ENCODE peak calls at places on chromosomes 16 and 17, in four cellular contexts. B is GM12878, H is HepG2, T is SK-N-SH. V is an unnamed sample.
A peak's percentile ranks its signal among the peaks of the same experiment; 100 is the strongest.

GRCh38 chr16:66346221-66346620 is 20.3 kb upstream of the CDH5 start:
- DNase-seq in B (no peak), H (no peak), T (no peak), V (no peak)

GRCh38 chr17:66711936-66712335 is 123.0 kb upstream of the CACNG5 start:
- DNase-seq in B (no peak), H (peak; percentile 71), T (no peak), V (no peak)

GRCh38 chr17:9837551-9838471 is 12.1 kb downstream of the GLP2R start:
- DNase-seq in B (no peak), H (no peak), T (no peak), V (no peak)

GRCh38 chr17:1312261-1312870 is 32.9 kb downstream of the TRARG1 start:
- DNase-seq in B (no peak), H (peak; percentile 13), T (peak; percentile 75), V (peak; percentile 68)

GRCh38 chr16:87297918-87298631 is 19.1 kb downstream of the C16orf95 start:
- DNase-seq in B (no peak), H (peak; percentile 54), T (peak; percentile 73), V (no peak)

GRCh38 chr17:71325117-71325516 is 795.7 kb upstream of the SOX9 start:
- DNase-seq in B (no peak), H (no peak), T (no peak), V (no peak)

GRCh38 chr17:9240659-9241370 is 219.5 kb downstream of the NTN1 start:
- DNase-seq in B (no peak), H (peak; percentile 35), T (no peak), V (peak; percentile 25)

GRCh38 chr17:73255671-73256181 is 6.0 kb downstream of the CPSF4L start:
- DNase-seq in B (no peak), H (no peak), T (peak; percentile 91), V (peak; percentile 46)

GRCh38 chr17:79650861-79651260 is 40.0 kb upstream of the RBFOX3 start:
- DNase-seq in B (no peak), H (no peak), T (peak; percentile 11), V (no peak)

GRCh38 chr17:35185849-35186248 is 8.3 kb downstream of the SLC35G3 start:
- DNase-seq in B (peak; percentile 25), H (no peak), T (no peak), V (no peak)

GRCh38 chr17:64503821-64504768 is 2.0 kb downstream of the DDX5 start:
- DNase-seq in B (no peak), H (no peak), T (no peak), V (no peak)

GRCh38 chr16:445566-445965 is 20.1 kb downstream of the RAB11FIP3 start:
- DNase-seq in B (no peak), H (no peak), T (no peak), V (no peak)

GRCh38 chr17:82927661-82928601 is 88.1 kb upstream of the ZNF750 start:
- DNase-seq in B (no peak), H (no peak), T (no peak), V (no peak)

GRCh38 chr16:89360760-89361435 is 129.5 kb downstream of the ANKRD11 start:
- DNase-seq in B (peak; percentile 76), H (no peak), T (no peak), V (no peak)
- TF ChIP-seq TCF12 in B (no peak), H (no peak), T (no peak), V (no peak)

DNA sequence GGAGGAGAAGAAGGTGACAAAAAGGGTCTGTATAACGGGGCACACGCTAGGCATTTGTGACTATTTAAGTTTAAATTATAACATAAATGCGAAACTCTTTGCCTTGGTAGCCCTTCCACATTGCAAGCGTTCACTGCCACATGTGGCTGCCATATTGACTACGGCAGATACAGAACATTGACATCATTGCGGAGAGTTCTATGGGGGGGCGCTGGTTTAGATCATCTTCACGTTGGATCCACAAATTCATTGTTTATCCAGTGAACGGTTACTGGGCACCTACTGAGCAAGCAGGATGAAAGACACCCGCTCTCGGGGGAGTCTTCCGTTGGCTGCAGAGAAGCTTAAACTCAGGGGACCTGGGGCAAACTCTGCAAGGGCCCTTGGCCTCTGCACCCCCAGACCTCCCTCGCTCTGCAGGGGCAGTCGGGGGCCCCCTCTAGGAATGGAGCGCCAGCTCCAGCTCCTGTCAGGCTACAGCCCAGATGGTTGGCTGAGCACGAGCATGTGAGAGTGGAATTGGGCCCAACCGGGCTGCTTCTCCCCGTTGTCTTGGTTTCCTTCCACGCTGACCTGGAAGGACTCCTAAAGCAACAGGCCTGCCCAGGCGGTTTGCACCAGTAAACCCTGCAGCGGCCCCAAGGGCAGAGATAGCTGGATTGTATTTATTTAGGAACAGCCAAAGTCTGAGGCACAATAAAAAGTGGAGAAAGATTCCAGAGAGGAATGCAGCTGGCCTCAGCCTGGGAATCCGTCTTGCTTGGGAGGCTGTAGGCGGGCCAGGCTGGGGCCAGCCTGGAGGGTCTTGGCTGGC is 172.2 kb downstream of the SEC14L1 start:
- DNase-seq in B (no peak), H (peak; percentile 66), T (peak; percentile 29), V (no peak)
- TF ChIP-seq TCF12 in B (no peak), H (no peak), T (no peak), V (no peak)

GRCh38 chr17:17874478-17874877 is 37.7 kb upstream of the SREBF1 start:
- DNase-seq in B (no peak), H (no peak), T (no peak), V (no peak)
- TF ChIP-seq TCF12 in B (no peak), H (no peak), T (peak; percentile 52), V (no peak)

DNA sequence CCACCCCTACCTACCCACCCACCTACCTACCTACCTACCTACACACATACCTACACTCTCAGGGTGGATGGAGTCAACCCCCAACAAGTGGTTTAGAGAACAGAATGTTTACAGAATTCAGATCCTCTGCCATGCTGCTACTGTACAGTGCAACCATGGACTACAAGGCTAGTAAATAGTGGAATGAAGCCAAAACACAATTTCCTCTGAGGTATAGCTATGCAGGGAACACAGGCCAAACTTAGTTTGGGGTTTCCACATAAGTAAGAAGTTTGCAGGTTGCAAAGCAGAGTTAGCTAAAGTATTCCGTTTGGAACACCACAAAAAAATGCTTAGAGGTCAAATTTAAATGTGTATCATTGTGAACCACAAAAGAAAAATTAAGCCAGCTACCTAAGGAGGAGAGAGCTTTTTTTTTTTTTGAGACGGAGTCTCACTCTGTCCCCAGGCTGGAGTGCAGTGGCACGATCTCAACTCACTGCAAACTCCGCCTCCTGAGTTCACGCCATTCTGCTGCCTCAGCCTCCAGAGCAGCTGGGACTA is 2.7 kb upstream of the AP1G1 start:
- DNase-seq in B (no peak), H (no peak), T (no peak), V (no peak)
- TF ChIP-seq TCF12 in B (no peak), H (no peak), T (no peak), V (no peak)

GRCh38 chr17:30519166-30519565 is 42.0 kb downstream of the GOSR1 start:
- DNase-seq in B (no peak), H (no peak), T (no peak), V (no peak)

GRCh38 chr17:30514895-30515596 is 37.8 kb downstream of the GOSR1 start:
- DNase-seq in B (no peak), H (no peak), T (no peak), V (no peak)

GRCh38 chr17:30517786-30518185 is 40.6 kb downstream of the GOSR1 start:
- DNase-seq in B (no peak), H (no peak), T (no peak), V (no peak)

DNA sequence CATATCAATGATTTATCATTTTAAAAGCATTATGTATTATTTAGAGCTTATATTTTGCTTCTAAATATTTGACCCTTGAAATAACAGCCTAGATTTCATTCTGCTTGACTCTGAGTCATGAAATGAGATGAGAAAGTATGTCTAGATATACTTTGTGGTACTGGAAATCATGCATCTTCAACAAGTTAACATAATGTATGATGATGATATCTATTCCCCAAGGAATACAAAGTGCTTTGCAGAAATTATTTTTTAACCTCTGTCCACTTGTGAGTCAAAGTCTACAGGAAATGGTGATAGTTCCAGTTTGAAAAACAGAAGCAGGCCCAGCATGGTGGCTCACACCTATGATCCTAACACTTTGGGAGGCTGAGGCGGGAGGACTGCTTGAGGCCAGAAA is 36.1 kb downstream of the GOSR1 start:
- DNase-seq in B (no peak), H (no peak), T (no peak), V (no peak)
- TF ChIP-seq TCF12 in B (no peak), H (no peak), T (no peak), V (no peak)

DNA sequence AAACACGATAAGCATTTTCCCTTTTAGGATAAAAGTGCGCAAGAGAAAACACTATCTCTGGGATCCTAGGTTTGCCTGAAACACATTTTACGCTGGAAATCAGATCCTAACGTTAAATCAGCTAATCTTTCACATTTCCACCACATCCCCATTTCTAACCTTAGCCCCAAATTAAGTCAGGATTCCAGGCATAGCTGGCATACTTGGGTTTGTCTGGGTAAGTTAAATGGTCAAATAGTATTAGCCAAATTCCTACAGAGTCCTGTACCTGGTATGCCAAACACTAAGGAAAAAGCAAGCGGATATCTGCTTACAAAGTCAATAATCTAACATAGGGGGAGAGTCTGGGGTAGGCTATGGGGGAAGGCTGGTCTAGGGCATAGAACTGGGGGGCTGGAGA is 557.4 kb upstream of the ZFHX3 start:
- DNase-seq in B (no peak), H (no peak), T (no peak), V (peak; percentile 19)
- TF ChIP-seq TCF12 in B (no peak), H (no peak), T (no peak), V (peak; percentile 57)

DNA sequence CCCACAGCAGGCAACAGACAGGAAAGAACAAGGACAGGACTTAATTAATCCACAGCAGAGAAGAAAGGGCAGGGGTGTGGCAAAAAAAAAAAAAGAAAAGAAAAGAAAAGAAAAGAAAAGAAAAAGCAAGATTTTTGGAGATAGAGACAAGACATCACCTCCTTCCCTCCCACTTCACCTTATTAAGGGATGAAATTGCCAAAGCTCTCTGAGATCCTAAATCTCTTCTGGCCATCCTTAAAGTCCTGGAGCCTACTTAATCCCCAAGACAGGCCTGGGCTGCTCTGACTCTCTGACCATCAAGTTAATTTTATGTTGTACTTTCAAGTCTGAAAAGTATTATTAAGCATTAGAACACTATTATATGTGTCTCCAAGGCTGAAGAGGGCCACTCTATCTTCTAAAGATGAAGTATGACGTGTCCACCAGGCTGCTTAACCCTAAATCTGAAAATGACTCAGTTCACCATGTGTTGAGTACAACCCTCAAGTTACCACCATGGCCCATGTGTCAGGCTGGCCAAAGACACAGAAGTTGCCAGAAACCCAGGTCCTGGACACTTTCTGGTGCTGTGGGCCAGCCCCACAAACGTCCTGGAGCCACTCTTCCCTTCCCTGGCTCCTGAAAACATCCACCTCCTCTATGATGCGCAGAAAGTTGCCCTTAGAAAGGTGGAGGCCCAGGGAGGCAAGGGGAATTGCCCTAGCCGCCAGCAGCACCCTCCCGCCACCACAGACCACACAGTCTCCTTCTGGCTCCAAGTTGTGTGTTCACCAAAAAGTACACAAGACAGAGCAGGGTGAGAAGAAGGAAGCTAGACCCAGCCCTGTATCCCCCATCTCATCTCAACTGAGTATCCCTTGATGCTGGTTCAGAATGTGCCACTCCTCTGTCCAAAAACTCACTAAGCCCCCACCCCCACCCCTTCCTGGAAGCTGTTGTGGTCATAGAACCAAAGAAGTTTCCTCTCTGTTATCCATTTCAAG is 2.7 kb downstream of the SOCS1 start:
- DNase-seq in B (no peak), H (no peak), T (no peak), V (no peak)
- TF ChIP-seq TCF12 in B (no peak), H (no peak), T (no peak), V (no peak)

V was measured in H1.